ENCODE peak calls at places on chromosomes 4 and X, in four cellular contexts. One of them, this sample, is unnamed.

GRCh38 chrX:66914082-66914481 is 275.2 kb upstream of the EDA2R start:
- DNase-seq in A549: peak
- DNase-seq in NB4: peak
- DNase-seq in fibroblast of the aortic adventitia: no peak
- DNase-seq in this sample: no peak

GRCh38 chrX:41923925-41924693 is 755 bp upstream of the CASK start:
- DNase-seq in A549: peak
- DNase-seq in NB4: peak
- DNase-seq in fibroblast of the aortic adventitia: peak
- DNase-seq in this sample: no peak

GRCh38 chr4:107740950-107741701 is 21.1 kb upstream of the PAPSS1 start:
- DNase-seq in A549: no peak
- DNase-seq in NB4: no peak
- DNase-seq in fibroblast of the aortic adventitia: peak
- DNase-seq in this sample: no peak

GRCh38 chr4:41631538-41631937 is 93.6 kb downstream of the LIMCH1 start:
- DNase-seq in A549: no peak
- DNase-seq in NB4: no peak
- DNase-seq in fibroblast of the aortic adventitia: peak
- DNase-seq in this sample: no peak

GRCh38 chrX:149493567-149494562 is 11.2 kb downstream of the IDS start:
- DNase-seq in A549: peak
- DNase-seq in NB4: peak
- DNase-seq in fibroblast of the aortic adventitia: no peak
- DNase-seq in this sample: no peak

GRCh38 chr4:99821918-99822503 is 5.4 kb downstream of the DAPP1 start:
- DNase-seq in A549: no peak
- DNase-seq in NB4: peak
- DNase-seq in fibroblast of the aortic adventitia: no peak
- DNase-seq in this sample: no peak

GRCh38 chr4:56874166-56874565 is 33.5 kb upstream of the REST start:
- DNase-seq in A549: no peak
- DNase-seq in NB4: peak
- DNase-seq in fibroblast of the aortic adventitia: no peak
- DNase-seq in this sample: peak

GRCh38 chr4:27003602-27004238 is 143.1 kb downstream of the STIM2 start:
- DNase-seq in A549: no peak
- DNase-seq in NB4: peak
- DNase-seq in fibroblast of the aortic adventitia: no peak
- DNase-seq in this sample: no peak

GRCh38 chrX:48488034-48488433 is 12.0 kb downstream of the FTSJ1 start:
- DNase-seq in A549: no peak
- DNase-seq in NB4: no peak
- DNase-seq in fibroblast of the aortic adventitia: no peak
- DNase-seq in this sample: no peak

GRCh38 chr4:8607603-8608481 is 15.3 kb downstream of the CPZ start:
- DNase-seq in A549: no peak
- DNase-seq in NB4: peak
- DNase-seq in fibroblast of the aortic adventitia: no peak
- DNase-seq in this sample: no peak

GRCh38 chr4:99087887-99088484 is 602 bp downstream of the ADH5 start:
- DNase-seq in A549: peak
- DNase-seq in NB4: peak
- DNase-seq in fibroblast of the aortic adventitia: peak
- DNase-seq in this sample: no peak

GRCh38 chr4:117676153-117676552 is 358.1 kb upstream of the NDST3 start:
- DNase-seq in A549: no peak
- DNase-seq in NB4: no peak
- DNase-seq in fibroblast of the aortic adventitia: no peak
- DNase-seq in this sample: no peak

GRCh38 chr4:107989162-107989536 is 540 bp upstream of the HADH start:
- DNase-seq in A549: no peak
- DNase-seq in NB4: no peak
- DNase-seq in fibroblast of the aortic adventitia: no peak
- DNase-seq in this sample: no peak

GRCh38 chrX:32987139-32987538 is 224.2 kb downstream of the DMD start:
- DNase-seq in A549: no peak
- DNase-seq in NB4: no peak
- DNase-seq in fibroblast of the aortic adventitia: no peak
- DNase-seq in this sample: no peak

GRCh38 chr4:55770662-55771061 is 48.9 kb upstream of the EXOC1L start:
- DNase-seq in A549: no peak
- DNase-seq in NB4: no peak
- DNase-seq in fibroblast of the aortic adventitia: no peak
- DNase-seq in this sample: no peak

GRCh38 chr4:114019972-114020358 is 40.5 kb upstream of the ARSJ start:
- DNase-seq in A549: no peak
- DNase-seq in NB4: no peak
- DNase-seq in fibroblast of the aortic adventitia: no peak
- DNase-seq in this sample: no peak

GRCh38 chrX:2677764-2678163 is 13.3 kb upstream of the CD99 start:
- DNase-seq in A549: peak
- DNase-seq in NB4: peak
- DNase-seq in fibroblast of the aortic adventitia: peak
- DNase-seq in this sample: peak

GRCh38 chr4:78656968-78657445 is 105.4 kb downstream of the ANXA3 start:
- DNase-seq in A549: no peak
- DNase-seq in NB4: peak
- DNase-seq in fibroblast of the aortic adventitia: no peak
- DNase-seq in this sample: no peak

GRCh38 chr4:87973283-87974169 is 2.0 kb upstream of the SPP1 start:
- DNase-seq in A549: peak
- DNase-seq in NB4: peak
- DNase-seq in fibroblast of the aortic adventitia: peak
- DNase-seq in this sample: no peak

GRCh38 chrX:138001219-138001618 is 435.3 kb downstream of the ZIC3 start:
- DNase-seq in A549: no peak
- DNase-seq in NB4: no peak
- DNase-seq in fibroblast of the aortic adventitia: no peak
- DNase-seq in this sample: no peak

GRCh38 chrX:11558972-11559371 is 106.7 kb downstream of the ARHGAP6 start:
- DNase-seq in A549: peak
- DNase-seq in NB4: peak
- DNase-seq in fibroblast of the aortic adventitia: no peak
- DNase-seq in this sample: peak

GRCh38 chr4:108443585-108443984 is 176.8 kb upstream of the RPL34 start:
- DNase-seq in A549: no peak
- DNase-seq in NB4: no peak
- DNase-seq in fibroblast of the aortic adventitia: no peak
- DNase-seq in this sample: no peak

GRCh38 chrX:148691456-148691855 is 191.0 kb downstream of the AFF2 start:
- DNase-seq in A549: no peak
- DNase-seq in NB4: no peak
- DNase-seq in fibroblast of the aortic adventitia: peak
- DNase-seq in this sample: no peak

GRCh38 chr4:7985891-7986441 is 46.3 kb upstream of the AFAP1 start:
- DNase-seq in A549: no peak
- DNase-seq in NB4: no peak
- DNase-seq in fibroblast of the aortic adventitia: peak
- DNase-seq in this sample: no peak

GRCh38 chr4:56995525-56995924 is 16.8 kb downstream of the POLR2B start:
- DNase-seq in A549: no peak
- DNase-seq in NB4: no peak
- DNase-seq in fibroblast of the aortic adventitia: peak
- DNase-seq in this sample: peak

GRCh38 chrX:140836874-140837273 is 127.3 kb downstream of the LINC00632 start:
- DNase-seq in A549: no peak
- DNase-seq in NB4: no peak
- DNase-seq in fibroblast of the aortic adventitia: no peak
- DNase-seq in this sample: no peak

GRCh38 chrX:65679071-65679540 is 11.7 kb downstream of the MSN start:
- DNase-seq in A549: peak
- DNase-seq in NB4: peak
- DNase-seq in fibroblast of the aortic adventitia: peak
- DNase-seq in this sample: no peak

GRCh38 chr4:153785830-153786721 is 2.8 kb downstream of the SFRP2 start:
- DNase-seq in A549: peak
- DNase-seq in NB4: peak
- DNase-seq in fibroblast of the aortic adventitia: peak
- DNase-seq in this sample: peak

DNA sequence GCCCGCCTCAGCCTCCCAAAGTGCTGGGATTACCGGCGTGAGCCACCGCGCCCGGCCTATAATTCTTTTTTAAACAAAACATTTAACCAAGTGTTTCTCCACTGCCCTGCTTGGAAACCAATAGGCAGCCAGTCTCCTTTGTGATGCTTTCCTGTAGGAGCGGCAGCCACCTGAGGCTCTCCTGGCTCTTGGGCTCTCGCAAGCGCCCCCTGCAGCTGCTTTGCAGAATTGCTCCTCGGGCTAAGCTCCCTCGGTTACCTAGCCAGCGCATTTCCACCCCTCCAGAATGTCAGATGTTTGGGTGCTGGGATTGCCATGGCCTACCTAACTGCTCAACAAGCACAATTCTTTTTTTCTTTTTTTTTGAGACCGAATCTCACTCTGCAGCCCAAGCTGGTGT is 7.7 kb downstream of the S100P start:
- DNase-seq in A549: peak
- DNase-seq in NB4: peak
- DNase-seq in fibroblast of the aortic adventitia: no peak
- DNase-seq in this sample: no peak
- TF ChIP-seq CTCF in A549: no peak
- TF ChIP-seq CTCF in NB4: peak
- TF ChIP-seq CTCF in fibroblast of the aortic adventitia: peak
- TF ChIP-seq CTCF in this sample: no peak

DNA sequence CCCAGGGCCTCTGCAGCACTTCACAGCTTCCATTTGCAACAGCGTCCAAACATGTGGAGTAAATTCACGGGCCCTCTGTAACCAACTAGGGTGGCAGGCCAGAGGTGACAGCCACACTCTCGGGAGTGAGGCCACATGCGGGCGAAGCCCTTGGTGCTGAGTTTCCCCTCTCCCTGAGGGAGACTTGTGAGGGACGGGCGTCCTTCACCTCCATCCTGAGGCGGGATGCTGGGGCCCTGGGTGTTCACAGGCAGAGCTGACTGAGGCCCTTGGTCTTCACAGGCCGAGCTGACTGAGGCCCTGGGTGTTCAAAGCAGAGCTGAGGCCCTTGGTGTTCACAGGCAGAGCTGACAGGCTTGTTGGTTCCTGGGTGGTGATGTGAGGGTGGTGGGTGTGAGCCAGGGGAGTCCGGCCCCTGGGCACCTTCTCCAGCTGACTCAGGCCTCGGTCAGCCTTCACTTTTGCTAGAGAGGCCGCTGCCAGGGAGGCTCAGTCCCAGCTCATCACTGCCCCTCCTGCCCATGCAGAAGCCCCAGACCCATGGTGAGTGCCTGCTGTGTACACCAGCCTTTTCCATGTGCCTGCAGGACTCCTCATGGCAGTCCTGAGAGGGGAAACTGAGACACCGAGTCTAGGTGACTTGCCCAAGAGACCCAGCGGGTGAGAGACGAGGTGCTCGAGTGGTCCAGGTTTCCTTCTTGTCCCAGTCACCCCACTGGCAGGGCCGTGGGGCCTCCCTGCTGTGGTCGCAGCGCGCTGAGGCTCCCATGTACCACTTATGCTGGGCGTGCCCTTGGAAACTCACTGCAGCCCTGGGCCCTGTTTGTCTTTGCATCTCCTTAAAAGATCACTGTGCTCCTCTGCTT is 8.5 kb downstream of the WFS1 start:
- DNase-seq in A549: no peak
- DNase-seq in NB4: no peak
- DNase-seq in fibroblast of the aortic adventitia: peak
- DNase-seq in this sample: no peak
- H3K4me3 ChIP-seq in A549: no peak
- H3K4me3 ChIP-seq in NB4: no peak
- H3K4me3 ChIP-seq in fibroblast of the aortic adventitia: no peak
- H3K4me3 ChIP-seq in this sample: no peak

GRCh38 chrX:53171356-53171755 is 53.7 kb downstream of the KDM5C start:
- DNase-seq in A549: no peak
- DNase-seq in NB4: no peak
- DNase-seq in fibroblast of the aortic adventitia: no peak
- DNase-seq in this sample: no peak
- TF ChIP-seq CTCF in A549: no peak
- TF ChIP-seq CTCF in NB4: no peak
- TF ChIP-seq CTCF in fibroblast of the aortic adventitia: no peak
- TF ChIP-seq CTCF in this sample: no peak

GRCh38 chr4:184614509-184614908 is 34.7 kb downstream of the CASP3 start:
- DNase-seq in A549: no peak
- DNase-seq in NB4: no peak
- DNase-seq in fibroblast of the aortic adventitia: no peak
- DNase-seq in this sample: no peak
- H3K4me3 ChIP-seq in A549: no peak
- H3K4me3 ChIP-seq in NB4: no peak
- H3K4me3 ChIP-seq in fibroblast of the aortic adventitia: no peak
- H3K4me3 ChIP-seq in this sample: no peak

GRCh38 chrX:136397001-136397400 is 90.7 kb upstream of the BRS3 start:
- DNase-seq in A549: peak
- DNase-seq in NB4: peak
- DNase-seq in fibroblast of the aortic adventitia: no peak
- DNase-seq in this sample: no peak
- TF ChIP-seq CTCF in A549: peak
- TF ChIP-seq CTCF in NB4: no peak
- TF ChIP-seq CTCF in fibroblast of the aortic adventitia: no peak
- TF ChIP-seq CTCF in this sample: no peak

GRCh38 chr4:112296949-112297483 is at the start of gene ALPK1:
- DNase-seq in A549: peak
- DNase-seq in NB4: peak
- DNase-seq in fibroblast of the aortic adventitia: peak
- DNase-seq in this sample: peak
- H3K4me3 ChIP-seq in A549: peak
- H3K4me3 ChIP-seq in NB4: peak
- H3K4me3 ChIP-seq in fibroblast of the aortic adventitia: peak
- H3K4me3 ChIP-seq in this sample: peak

DNA sequence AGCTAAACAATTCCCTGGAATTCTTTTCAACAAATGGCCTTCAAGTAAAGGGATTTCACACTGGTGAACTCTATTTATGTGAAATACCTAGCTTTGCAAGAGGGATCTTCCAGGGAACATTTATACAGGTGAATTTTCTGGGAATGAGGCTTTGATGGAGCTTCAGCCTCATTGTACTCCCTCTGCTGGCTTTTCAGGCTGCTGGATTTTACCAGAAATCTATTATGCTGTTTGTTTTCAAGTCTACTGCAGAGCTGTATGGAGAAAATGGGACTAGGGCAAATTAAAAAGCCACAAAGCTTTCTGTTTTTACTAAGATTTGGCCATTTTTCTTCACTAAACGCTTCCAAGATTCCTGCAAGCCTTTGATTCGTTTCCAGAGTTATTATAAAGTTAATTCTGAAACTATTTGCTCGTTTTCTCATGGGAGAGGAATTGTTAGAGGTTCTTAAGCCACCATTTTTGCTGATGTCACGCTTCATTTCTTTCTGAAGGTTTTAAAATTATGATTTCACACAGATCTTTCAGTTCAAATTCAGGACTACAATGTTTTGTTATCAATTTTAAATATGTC is 31.6 kb downstream of the KDM6A start:
- DNase-seq in A549: no peak
- DNase-seq in NB4: no peak
- DNase-seq in fibroblast of the aortic adventitia: peak
- DNase-seq in this sample: no peak
- TF ChIP-seq CTCF in A549: no peak
- TF ChIP-seq CTCF in NB4: no peak
- TF ChIP-seq CTCF in fibroblast of the aortic adventitia: peak
- TF ChIP-seq CTCF in this sample: no peak

GRCh38 chr4:142427456-142427855 is 418.6 kb downstream of the INPP4B start:
- DNase-seq in A549: no peak
- DNase-seq in NB4: no peak
- DNase-seq in fibroblast of the aortic adventitia: no peak
- DNase-seq in this sample: no peak
- H3K4me3 ChIP-seq in A549: no peak
- H3K4me3 ChIP-seq in NB4: no peak
- H3K4me3 ChIP-seq in fibroblast of the aortic adventitia: no peak
- H3K4me3 ChIP-seq in this sample: no peak